ENCODE peak calls at places on chromosome 13, in four cellular contexts. M is NCI-H2029, U is iris pigment epithelial cell, B is caudate nucleus. N is an unnamed sample.

GRCh38 chr13:98731925-98732324 is 20.5 kb downstream of the SLC15A1 start:
- DNase-seq in B (no peak), U (no peak), M (no peak), N (no peak)

GRCh38 chr13:25241007-25241406 is 46.3 kb downstream of the MTMR6 start:
- DNase-seq in M (no peak), B (no peak), U (no peak), N (no peak)

GRCh38 chr13:113742000-113742441 is 17.0 kb upstream of the TMEM255B start:
- DNase-seq in B (no peak), U (peak; percentile 52), M (no peak), N (no peak)

GRCh38 chr13:27302643-27303262 is 32.1 kb downstream of the RASL11A start:
- DNase-seq in M (no peak), U (no peak), B (no peak), N (no peak)

GRCh38 chr13:26062853-26063444 is 11.1 kb upstream of the SHISA2 start:
- DNase-seq in U (peak; percentile 53), B (peak; percentile 58), M (peak; percentile 12), N (peak; percentile 63)

GRCh38 chr13:46176756-46177155 is 5.2 kb downstream of the LCP1 start:
- DNase-seq in U (no peak), M (no peak), B (no peak), N (no peak)

GRCh38 chr13:36616706-36617105 is 57.1 kb upstream of the SERTM1 start:
- DNase-seq in B (no peak), U (no peak), M (no peak), N (no peak)

GRCh38 chr13:96982672-96983071 is 11.6 kb downstream of the OXGR1 start:
- DNase-seq in U (peak; percentile 26), M (no peak), B (no peak), N (peak; percentile 6)

GRCh38 chr13:111166882-111167281 is 51.8 kb downstream of the ARHGEF7 start:
- DNase-seq in U (no peak), M (peak; percentile 74), B (no peak), N (no peak)

GRCh38 chr13:23794267-23795161 is 94.7 kb downstream of the MIPEP start:
- DNase-seq in B (no peak), U (peak; percentile 83), M (no peak), N (peak; percentile 24)

GRCh38 chr13:56501750-56502149 is 639.0 kb upstream of the PRR20A start:
- DNase-seq in U (no peak), B (no peak), M (no peak), N (no peak)

GRCh38 chr13:111542530-111543341 is 222.3 kb downstream of the TEX29 start:
- DNase-seq in M (no peak), B (no peak), U (no peak), N (no peak)

GRCh38 chr13:38535271-38535670 is 151.6 kb upstream of the FREM2 start:
- DNase-seq in M (peak; percentile 3), U (no peak), B (no peak), N (no peak)

GRCh38 chr13:113927661-113928581 is 46.0 kb downstream of the C13orf46 start:
- DNase-seq in M (no peak), U (peak; percentile 88), B (no peak), N (peak; percentile 71)

GRCh38 chr13:73306688-73307087 is 247.9 kb downstream of the KLF5 start:
- DNase-seq in M (no peak), B (no peak), U (no peak), N (no peak)

GRCh38 chr13:23617551-23618014 is 47.4 kb downstream of the TNFRSF19 start:
- DNase-seq in U (peak; percentile 92), M (no peak), B (no peak), N (peak; percentile 94)

GRCh38 chr13:41059466-41059865 is 1.8 kb upstream of the WBP4 start:
- DNase-seq in M (no peak), U (no peak), B (no peak), N (no peak)

GRCh38 chr13:102642475-102642874 is 45.7 kb downstream of the TPP2 start:
- DNase-seq in B (peak; percentile 11), M (no peak), U (peak; percentile 5), N (no peak)

GRCh38 chr13:113851826-113852535 is 11.9 kb downstream of the GAS6 start:
- DNase-seq in M (no peak), B (no peak), U (no peak), N (no peak)

GRCh38 chr13:64206430-64207225 is 2791.0 kb upstream of the PCDH20 start:
- DNase-seq in M (no peak), U (no peak), B (no peak), N (no peak)

GRCh38 chr13:21106089-21106488 is 44.7 kb upstream of the LATS2 start:
- DNase-seq in U (peak; percentile 73), B (no peak), M (no peak), N (peak; percentile 20)

GRCh38 chr13:112670118-112670517 is 19.7 kb upstream of the ATP11A start:
- DNase-seq in M (no peak), U (no peak), B (no peak), N (no peak)